ENCODE peak calls at places on chromosomes 13 and 19, in ten cellular contexts. B is esophagus squamous epithelium; U is SK-N-SH; G is CD8-positive, alpha-beta T cell; T is left ventricle myocardium inferior; J is uterus; Q is tibial artery; Z is right lobe of liver; S is astrocyte; H is psoas muscle. P is an unnamed sample.

GRCh38 chr13:107534548-107534947 is 680.8 kb downstream of the LIG4 start:
- DNase-seq in B (no peak), U (no peak), G (no peak), T (no peak), J (no peak), Q (no peak), Z (no peak), S (peak; percentile 26), H (no peak), P (no peak)

GRCh38 chr19:5908773-5909442 is 4.2 kb downstream of the VMAC start:
- DNase-seq in B (no peak), U (no peak), G (no peak), T (no peak), J (no peak), Q (no peak), Z (no peak), S (no peak), H (no peak), P (no peak)

GRCh38 chr13:87120476-87120875 is 550.7 kb upstream of the SLITRK5 start:
- DNase-seq in B (no peak), U (no peak), G (no peak), T (no peak), J (no peak), Q (no peak), Z (no peak), S (no peak), H (no peak), P (no peak)

GRCh38 chr19:15260939-15261338 is 28.7 kb upstream of the EPHX3 start:
- DNase-seq in B (no peak), U (peak; percentile 65), G (no peak), T (no peak), J (no peak), Q (no peak), Z (no peak), S (no peak), H (no peak), P (no peak)

GRCh38 chr19:15249912-15250634 is 17.8 kb upstream of the EPHX3 start:
- DNase-seq in B (no peak), U (no peak), G (no peak), T (peak; percentile 65), J (peak; percentile 66), Q (peak; percentile 95), Z (no peak), S (peak; percentile 88), H (peak; percentile 82), P (no peak)

GRCh38 chr19:18418034-18418724 is 1.0 kb upstream of the SSBP4 start:
- DNase-seq in B (no peak), U (no peak), G (no peak), T (no peak), J (no peak), Q (peak; percentile 80), Z (no peak), S (no peak), H (peak; percentile 75), P (no peak)

GRCh38 chr19:41746593-41747227 is 8.6 kb upstream of the CEACAM6 start:
- DNase-seq in B (no peak), U (peak; percentile 40), G (peak; percentile 36), T (no peak), J (no peak), Q (no peak), Z (no peak), S (peak; percentile 4), H (no peak), P (peak; percentile 17)

GRCh38 chr19:5880604-5881078 is 10.3 kb upstream of the FUT5 start:
- DNase-seq in B (no peak), U (no peak), G (no peak), T (peak; percentile 78), J (peak; percentile 41), Q (no peak), Z (peak; percentile 84), S (peak; percentile 57), H (peak; percentile 68), P (no peak)

GRCh38 chr19:16496613-16496983 is 404 bp downstream of the C19orf44 start:
- DNase-seq in B (no peak), U (no peak), G (no peak), T (peak; percentile 30), J (peak; percentile 59), Q (peak; percentile 75), Z (no peak), S (peak; percentile 56), H (peak; percentile 89), P (no peak)

GRCh38 chr19:21626924-21627697 is 121.7 kb downstream of the ZNF429 start:
- DNase-seq in B (no peak), U (no peak), G (no peak), T (no peak), J (no peak), Q (no peak), Z (no peak), S (no peak), H (no peak), P (no peak)

GRCh38 chr19:37594982-37595382 is 306 bp downstream of the ZNF540 start:
- DNase-seq in B (peak; percentile 3), U (no peak), G (peak; percentile 60), T (peak; percentile 66), J (peak; percentile 57), Q (peak; percentile 87), Z (peak; percentile 64), S (peak; percentile 74), H (peak; percentile 81), P (peak; percentile 32)

GRCh38 chr13:60654405-60654804 is 257.4 kb downstream of the TDRD3 start:
- DNase-seq in B (no peak), U (no peak), G (no peak), T (peak; percentile 33), J (no peak), Q (no peak), Z (peak; percentile 73), S (no peak), H (no peak), P (no peak)

GRCh38 chr13:97246596-97246995 is 24.5 kb downstream of the MBNL2 start:
- DNase-seq in B (no peak), U (no peak), G (no peak), T (no peak), J (no peak), Q (no peak), Z (no peak), S (no peak), H (no peak), P (no peak)

GRCh38 chr19:17873661-17874422 is 2.1 kb downstream of the SLC5A5 start:
- DNase-seq in B (no peak), U (peak; percentile 98), G (peak; percentile 64), T (no peak), J (no peak), Q (no peak), Z (no peak), S (no peak), H (no peak), P (peak; percentile 68)

GRCh38 chr13:77040076-77040475 is 13.1 kb upstream of the FBXL3 start:
- DNase-seq in B (no peak), U (no peak), G (no peak), T (no peak), J (no peak), Q (no peak), Z (no peak), S (no peak), H (no peak), P (no peak)

GRCh38 chr19:45514376-45515051 is 7.2 kb downstream of the VASP start:
- DNase-seq in B (no peak), U (no peak), G (no peak), T (no peak), J (no peak), Q (no peak), Z (peak; percentile 89), S (no peak), H (no peak), P (no peak)

GRCh38 chr13:23902975-23903905 is 5.9 kb upstream of the C1QTNF9B start:
- DNase-seq in B (no peak), U (peak; percentile 45), G (no peak), T (no peak), J (no peak), Q (no peak), Z (no peak), S (no peak), H (no peak), P (no peak)
- H3K27ac ChIP-seq in B (no peak overlapping the region), U (no peak overlapping the region), G (no peak overlapping the region), T (no peak overlapping the region), J (no peak overlapping the region), Q (no peak overlapping the region), Z (no peak overlapping the region), S (no peak overlapping the region), H (no peak overlapping the region), P (no peak overlapping the region)

DNA sequence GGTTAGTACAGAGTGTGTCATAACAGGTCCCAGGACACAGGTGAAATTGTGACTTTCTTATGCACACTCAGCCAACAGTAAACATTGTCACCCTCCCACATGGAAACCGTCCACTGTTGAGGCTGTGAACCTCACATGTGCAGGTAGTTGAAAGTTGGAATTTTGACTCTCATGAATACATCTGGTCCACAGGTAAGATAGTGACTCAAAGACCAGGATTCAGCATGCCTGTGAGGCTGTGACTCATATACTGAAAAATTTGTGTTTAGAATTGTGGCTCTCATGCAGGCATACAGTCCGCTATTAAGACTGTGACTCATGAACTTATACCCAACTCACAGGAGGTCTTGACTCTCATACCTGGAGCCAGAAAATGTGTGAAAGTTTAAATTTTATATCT is 67.8 kb downstream of the ZNF728 start:
- DNase-seq in B (no peak), U (no peak), G (no peak), T (no peak), J (no peak), Q (no peak), Z (no peak), S (no peak), H (no peak), P (no peak)
- H3K9me3 ChIP-seq in B (no peaks in the 10 kb centered on the region), U (no peaks in the 10 kb centered on the region), G (no peaks in the 10 kb centered on the region), T (peaks cover 5% of the 10 kb centered on the region), J (no peaks in the 10 kb centered on the region), Q (no peaks in the 10 kb centered on the region), Z (no peaks in the 10 kb centered on the region), S (peaks cover 8% of the 10 kb centered on the region), H (no peaks in the 10 kb centered on the region), P (no peaks in the 10 kb centered on the region)

DNA sequence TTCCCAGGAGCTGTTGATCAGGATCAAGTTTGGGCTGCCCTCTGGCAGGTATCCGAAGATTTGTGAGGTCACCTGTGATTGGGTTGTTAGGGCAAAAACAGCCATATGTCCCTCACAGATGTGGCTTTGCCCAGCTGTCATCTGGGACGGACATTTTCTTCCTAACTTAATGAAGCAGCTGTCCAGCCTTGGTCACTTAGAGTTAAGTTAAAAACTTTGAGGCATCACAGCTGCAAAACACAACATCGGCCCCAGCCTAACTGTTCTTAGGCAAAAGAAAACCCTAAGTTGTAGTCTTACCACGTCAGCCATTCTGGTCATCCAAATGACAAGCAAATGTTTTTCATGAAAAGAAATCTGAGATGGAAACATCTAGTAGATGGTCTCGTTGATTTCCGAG is 318.5 kb downstream of the DCLK1 start:
- DNase-seq in B (no peak), U (no peak), G (no peak), T (no peak), J (no peak), Q (no peak), Z (no peak), S (no peak), H (no peak), P (no peak)
- TF ChIP-seq CTCF in B (no peak), U (no peak), G (no peak), T (no peak), J (no peak), Q (no peak), Z (no peak), S (no peak), H (no peak), P (no peak)

DNA sequence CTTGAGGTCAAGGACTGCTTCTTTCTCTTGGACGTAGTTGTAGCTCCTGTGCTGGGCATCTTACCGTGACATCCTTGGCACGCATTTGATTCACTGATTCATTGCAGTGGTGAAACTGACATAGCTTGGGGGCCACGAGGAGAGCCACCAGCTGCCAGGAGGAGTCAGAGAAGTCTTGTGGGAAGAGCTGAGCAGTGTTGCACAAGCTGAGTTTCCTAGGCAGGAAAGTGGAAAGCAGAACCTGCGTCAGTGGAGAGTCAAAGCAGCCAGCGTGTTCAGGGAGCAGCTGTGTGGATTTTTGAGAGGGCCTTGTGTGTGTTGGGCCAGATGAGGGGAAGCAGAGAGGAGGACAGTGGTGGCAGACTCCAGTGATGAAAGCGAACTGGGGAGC is 5.3 kb upstream of the GPR183 start:
- DNase-seq in B (peak; percentile 23), U (peak; percentile 18), G (no peak), T (peak; percentile 45), J (peak; percentile 63), Q (peak; percentile 82), Z (no peak), S (peak; percentile 94), H (peak; percentile 92), P (no peak)
- H3K27ac ChIP-seq in B (peak overlapping the region; percentile 64), U (no peak overlapping the region), G (no peak overlapping the region), T (peak overlapping the region; percentile 49), J (peak overlapping the region; percentile 73), Q (no peak overlapping the region), Z (no peak overlapping the region), S (no peak overlapping the region), H (peak overlapping the region; percentile 47), P (no peak overlapping the region)

P was measured in CD4-positive, alpha-beta T cell.